ENCODE peak calls at places on chromosomes 4 and X, in ten cellular contexts. V is transverse colon; K is mucosa of descending colon; F is esophagus muscularis mucosa; L is brain microvascular endothelial cell; D is AG10803; H is lower lobe of right lung; J is CD4-positive, CD25-positive, alpha-beta regulatory T cell; Y is stomach; S is pancreas. Z is an unnamed sample.

GRCh38 chrX:93874554-93874953 is 200.5 kb downstream of the FAM133A start:
- DNase-seq in V (no peak), K (no peak), F (no peak), L (no peak), D (no peak), H (no peak), J (no peak), Y (no peak), S (no peak), Z (no peak)

GRCh38 chr4:15013585-15013984 is 11.3 kb downstream of the CPEB2 start:
- DNase-seq in V (no peak), K (no peak), F (no peak), L (no peak), D (no peak), H (no peak), J (no peak), Y (no peak), S (no peak), Z (no peak)

GRCh38 chr4:15878011-15878410 is 60.5 kb downstream of the FGFBP1 start:
- DNase-seq in V (no peak), K (no peak), F (no peak), L (no peak), D (no peak), H (no peak), J (no peak), Y (no peak), S (no peak), Z (no peak)

GRCh38 chrX:151004085-151004484 is 20.9 kb downstream of the HMGB3 start:
- DNase-seq in V (no peak), K (no peak), F (no peak), L (no peak), D (peak), H (no peak), J (no peak), Y (no peak), S (no peak), Z (no peak)

GRCh38 chr4:124318292-124318691 is 394.2 kb downstream of the ANKRD50 start:
- DNase-seq in V (no peak), K (no peak), F (no peak), L (no peak), D (no peak), H (no peak), J (no peak), Y (no peak), S (no peak), Z (no peak)

GRCh38 chrX:131199086-131199485 is 90.0 kb downstream of the IGSF1 start:
- DNase-seq in V (no peak), K (no peak), F (no peak), L (no peak), D (no peak), H (no peak), J (no peak), Y (no peak), S (no peak), Z (no peak)

GRCh38 chr4:139795476-139795875 is 129.9 kb downstream of the MGST2 start:
- DNase-seq in V (no peak), K (no peak), F (peak), L (no peak), D (peak), H (no peak), J (no peak), Y (no peak), S (no peak), Z (no peak)

GRCh38 chrX:83916525-83916924 is 55.6 kb downstream of the CYLC1 start:
- DNase-seq in V (peak), K (no peak), F (no peak), L (no peak), D (peak), H (no peak), J (no peak), Y (no peak), S (no peak), Z (peak)

GRCh38 chr4:119138046-119138445 is 2.4 kb downstream of the MYOZ2 start:
- DNase-seq in V (no peak), K (no peak), F (no peak), L (peak), D (peak), H (no peak), J (no peak), Y (no peak), S (no peak), Z (no peak)

GRCh38 chr4:184937745-184938144 is 80.5 kb upstream of the HELT start:
- DNase-seq in V (peak), K (peak), F (peak), L (no peak), D (no peak), H (no peak), J (no peak), Y (no peak), S (no peak), Z (peak)

GRCh38 chr4:181647396-181648107 is 595.6 kb upstream of the TENM3 start:
- DNase-seq in V (no peak), K (no peak), F (no peak), L (peak), D (peak), H (no peak), J (no peak), Y (no peak), S (no peak), Z (no peak)

GRCh38 chr4:139229534-139230039 is 50.4 kb downstream of the MGARP start:
- DNase-seq in V (no peak), K (no peak), F (no peak), L (peak), D (peak), H (no peak), J (no peak), Y (no peak), S (no peak), Z (peak)

GRCh38 chrX:153642655-153643430 is 4.2 kb upstream of the DUSP9 start:
- DNase-seq in V (no peak), K (no peak), F (no peak), L (no peak), D (no peak), H (no peak), J (no peak), Y (no peak), S (no peak), Z (no peak)

GRCh38 chrX:45715787-45716186 is 515.1 kb upstream of the DIPK2B start:
- DNase-seq in V (no peak), K (no peak), F (no peak), L (peak), D (peak), H (no peak), J (no peak), Y (no peak), S (no peak), Z (no peak)

GRCh38 chrX:40132751-40133150 is 35.0 kb upstream of the BCOR start:
- DNase-seq in V (peak), K (peak), F (peak), L (peak), D (peak), H (peak), J (no peak), Y (peak), S (peak), Z (peak)

GRCh38 chr4:168618577-168619265 is 121.9 kb downstream of the PALLD start:
- DNase-seq in V (no peak), K (no peak), F (no peak), L (peak), D (peak), H (no peak), J (no peak), Y (no peak), S (no peak), Z (no peak)

GRCh38 chr4:165428957-165429356 is 50.1 kb downstream of the CPE start:
- DNase-seq in V (no peak), K (no peak), F (no peak), L (no peak), D (no peak), H (no peak), J (no peak), Y (no peak), S (no peak), Z (no peak)

GRCh38 chr4:153676984-153677383 is 7.1 kb upstream of the TLR2 start:
- DNase-seq in V (no peak), K (no peak), F (no peak), L (peak), D (peak), H (no peak), J (no peak), Y (no peak), S (no peak), Z (no peak)

GRCh38 chr4:78059524-78059889 is 2.4 kb downstream of the FRAS1 start:
- DNase-seq in V (peak), K (peak), F (no peak), L (peak), D (peak), H (peak), J (no peak), Y (peak), S (peak), Z (peak)

GRCh38 chrX:97547873-97548578 is 664.3 kb downstream of the RPA4 start:
- DNase-seq in V (no peak), K (no peak), F (no peak), L (peak), D (peak), H (no peak), J (no peak), Y (no peak), S (no peak), Z (peak)

GRCh38 chr4:102501176-102501634 is at the start of gene NFKB1:
- DNase-seq in V (peak), K (peak), F (no peak), L (peak), D (peak), H (peak), J (peak), Y (peak), S (peak), Z (peak)

GRCh38 chr4:87075876-87076275 is 141.1 kb downstream of the AFF1 start:
- DNase-seq in V (no peak), K (no peak), F (no peak), L (no peak), D (no peak), H (no peak), J (no peak), Y (no peak), S (no peak), Z (no peak)

GRCh38 chrX:39721570-39722279 is 376.0 kb downstream of the BCOR start:
- DNase-seq in V (no peak), K (no peak), F (no peak), L (peak), D (peak), H (no peak), J (no peak), Y (no peak), S (no peak), Z (peak)

GRCh38 chr4:123127865-123128264 is 205.5 kb upstream of the NUDT6 start:
- DNase-seq in V (no peak), K (no peak), F (no peak), L (no peak), D (peak), H (no peak), J (no peak), Y (no peak), S (no peak), Z (no peak)

GRCh38 chr4:168634276-168634802 is 137.5 kb downstream of the PALLD start:
- DNase-seq in V (no peak), K (no peak), F (no peak), L (peak), D (peak), H (no peak), J (no peak), Y (no peak), S (no peak), Z (no peak)

GRCh38 chrX:64977051-64977450 is 801 bp upstream of the ZC4H2 start:
- DNase-seq in V (no peak), K (no peak), F (no peak), L (no peak), D (no peak), H (no peak), J (no peak), Y (no peak), S (no peak), Z (no peak)
- H3K4me3 ChIP-seq in V (no peak), K (no peak), F (peak), L (no peak), D (no peak), H (peak), J (no peak), Y (no peak), S (no peak), Z (no peak)

DNA sequence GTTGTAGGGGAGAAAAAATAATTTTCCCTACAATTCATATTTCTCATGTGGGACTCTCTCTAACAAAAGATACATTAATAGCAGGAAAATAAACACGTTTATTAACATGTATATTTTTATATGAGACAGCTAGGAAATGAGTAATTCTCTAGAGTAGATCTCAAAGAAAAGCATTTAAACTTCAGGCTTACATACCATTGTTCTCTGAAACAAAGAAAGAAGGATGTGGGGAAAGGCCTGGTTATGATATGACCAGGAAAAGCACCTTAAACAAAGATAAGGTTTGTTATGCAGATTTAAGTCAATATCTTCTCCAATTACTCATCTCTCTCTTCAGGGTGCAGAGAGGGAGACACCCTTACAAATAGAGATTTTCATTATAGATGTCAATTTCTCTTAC is 131.3 kb downstream of the SLC7A11 start:
- DNase-seq in V (no peak), K (no peak), F (no peak), L (no peak), D (no peak), H (no peak), J (no peak), Y (no peak), S (no peak), Z (no peak)
- H3K4me3 ChIP-seq in V (no peak), K (no peak), F (no peak), L (no peak), D (no peak), H (no peak), J (no peak), Y (no peak), S (no peak), Z (no peak)

DNA sequence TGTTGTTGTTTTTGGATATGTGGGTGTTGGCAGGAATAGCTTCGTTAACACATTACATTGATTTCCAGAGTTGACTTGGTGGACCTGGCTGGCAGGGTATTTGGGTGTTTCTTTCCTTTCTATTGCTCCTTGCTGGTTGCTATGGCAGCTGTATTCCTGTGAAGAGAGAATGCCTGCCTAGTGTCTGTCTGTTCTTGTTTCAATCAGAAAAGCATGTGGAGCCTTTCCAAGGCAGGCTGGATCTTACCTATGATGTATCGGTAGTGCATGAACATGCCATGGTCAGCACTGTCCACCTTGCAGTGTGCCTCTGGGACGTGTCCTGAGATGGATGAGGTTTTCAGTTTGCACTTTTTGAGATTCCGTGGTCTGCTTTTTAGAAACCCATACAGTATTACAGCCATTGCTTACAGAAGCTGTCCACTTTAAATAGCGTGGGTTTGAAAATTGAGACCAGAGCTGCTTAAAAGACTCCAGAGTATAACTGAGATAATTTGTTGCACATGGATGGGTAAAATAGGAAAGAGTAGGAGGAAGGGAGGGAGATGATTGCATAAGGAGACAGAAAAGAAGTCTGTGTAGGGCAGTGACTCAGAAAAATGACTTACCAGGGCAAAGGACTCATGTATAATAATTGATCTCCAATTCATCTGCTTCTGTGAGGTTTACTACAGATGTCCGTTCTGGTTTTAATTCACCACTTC is 20.0 kb upstream of the AADAT start:
- DNase-seq in V (no peak), K (no peak), F (no peak), L (no peak), D (peak), H (no peak), J (no peak), Y (no peak), S (no peak), Z (no peak)
- H3K4me3 ChIP-seq in V (no peak), K (no peak), F (no peak), L (no peak), D (peak), H (no peak), J (no peak), Y (no peak), S (no peak), Z (no peak)

DNA sequence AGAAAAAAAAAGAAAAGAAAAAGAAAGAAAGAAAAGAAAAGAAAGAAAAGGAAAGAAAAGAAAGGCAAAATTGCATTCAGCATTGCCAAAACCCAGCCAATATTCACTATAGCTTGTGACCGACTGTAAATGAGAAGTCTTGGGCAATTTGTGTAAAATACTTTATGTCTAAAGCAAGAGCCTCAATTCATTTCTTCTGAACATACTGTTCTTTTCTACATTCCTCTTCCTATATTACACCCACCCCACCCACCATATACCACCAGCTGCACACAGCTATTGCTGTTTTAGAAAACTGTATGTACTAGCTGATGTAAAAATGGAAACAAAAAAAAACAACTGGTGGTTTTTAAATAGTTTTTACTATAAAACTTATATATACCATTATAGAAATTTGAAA is 156.9 kb upstream of the TTC29 start:
- DNase-seq in V (no peak), K (no peak), F (no peak), L (no peak), D (no peak), H (no peak), J (no peak), Y (no peak), S (no peak), Z (no peak)
- H3K4me3 ChIP-seq in V (no peak), K (no peak), F (no peak), L (no peak), D (no peak), H (no peak), J (no peak), Y (no peak), S (no peak), Z (no peak)

Z was measured in small intestine.